ENCODE peak calls at places on chromosome 2, in ten cellular contexts. I is effector memory CD4-positive, alpha-beta T cell; R is left lung; V is PC-3; Y is body of pancreas; Z is IMR-90; H is upper lobe of right lung; J is astrocyte; K is SK-N-MC; U is psoas muscle. B is an unnamed sample.

GRCh38 chr2:97740590-97741182 is 27.3 kb downstream of the ZAP70 start:
- DNase-seq in Y (peak; percentile 62), V (peak; percentile 49), R (peak; percentile 36), J (no peak), H (peak; percentile 72), U (no peak), Z (peak; percentile 14), K (no peak), I (no peak), B (no peak)

GRCh38 chr2:31204761-31205160 is 12.6 kb downstream of the CAPN14 start:
- DNase-seq in U (no peak), V (no peak), Z (no peak), K (no peak), J (no peak), H (no peak), Y (no peak), R (no peak), I (no peak), B (no peak)

GRCh38 chr2:74760875-74761630 is 72.9 kb upstream of the HK2 start:
- DNase-seq in Z (no peak), U (no peak), H (no peak), Y (no peak), K (no peak), I (no peak), J (no peak), V (no peak), R (peak; percentile 76), B (no peak)

GRCh38 chr2:168552450-168552856 is 96.4 kb downstream of the CERS6 start:
- DNase-seq in U (no peak), I (no peak), K (no peak), R (no peak), V (no peak), J (no peak), Z (no peak), Y (no peak), H (no peak), B (no peak)

GRCh38 chr2:50535971-50536759 is 495.8 kb downstream of the NRXN1 start:
- DNase-seq in J (peak; percentile 14), K (no peak), V (peak; percentile 65), Z (peak; percentile 55), R (no peak), I (no peak), U (no peak), H (no peak), Y (peak; percentile 14), B (no peak)

GRCh38 chr2:144377929-144378328 is 142.0 kb downstream of the ZEB2 start:
- DNase-seq in Z (peak; percentile 65), J (peak; percentile 24), I (no peak), K (no peak), Y (no peak), H (no peak), V (peak; percentile 29), R (no peak), U (no peak), B (no peak)

GRCh38 chr2:23204650-23205049 is 180.3 kb upstream of the KLHL29 start:
- DNase-seq in V (no peak), J (no peak), Y (no peak), H (no peak), Z (no peak), K (no peak), I (no peak), U (no peak), R (no peak), B (no peak)

GRCh38 chr2:61689526-61689925 is 151.4 kb upstream of the XPO1 start:
- DNase-seq in Z (peak; percentile 20), K (no peak), Y (no peak), R (no peak), H (no peak), V (no peak), J (no peak), U (no peak), I (no peak), B (no peak)

GRCh38 chr2:110869472-110870446 is 137.4 kb downstream of the ACOXL start:
- DNase-seq in R (no peak), U (no peak), Z (peak; percentile 18), Y (peak; percentile 19), K (no peak), V (peak; percentile 90), I (no peak), J (peak; percentile 65), H (no peak), B (no peak)

GRCh38 chr2:149090706-149091105 is 52.2 kb downstream of the LYPD6B start:
- DNase-seq in Y (no peak), U (no peak), R (no peak), I (no peak), K (no peak), Z (no peak), J (peak; percentile 27), V (no peak), H (no peak), B (no peak)

GRCh38 chr2:101949304-101949703 is 42.5 kb upstream of the IL1R2 start:
- DNase-seq in Y (no peak), U (no peak), K (no peak), R (no peak), I (no peak), H (no peak), J (no peak), V (peak; percentile 48), Z (no peak), B (no peak)

GRCh38 chr2:75500633-75501032 is 60.1 kb downstream of the EVA1A start:
- DNase-seq in V (peak; percentile 45), R (no peak), Y (no peak), J (peak; percentile 39), H (no peak), K (no peak), U (no peak), Z (peak; percentile 54), I (no peak), B (no peak)

GRCh38 chr2:74333175-74333574 is 10.0 kb downstream of the SLC4A5 start:
- DNase-seq in H (no peak), U (no peak), J (no peak), I (no peak), Y (peak; percentile 23), R (no peak), Z (peak; percentile 31), V (peak; percentile 46), K (peak; percentile 8), B (no peak)

GRCh38 chr2:223688094-223688835 is 86.1 kb upstream of the SCG2 start:
- DNase-seq in H (no peak), U (no peak), K (no peak), R (no peak), J (no peak), Z (no peak), I (no peak), Y (no peak), V (no peak), B (no peak)

GRCh38 chr2:145411493-145411892 is 891.6 kb upstream of the ZEB2 start:
- DNase-seq in J (no peak), Y (no peak), U (no peak), K (no peak), H (no peak), V (no peak), R (no peak), Z (no peak), I (no peak), B (no peak)

GRCh38 chr2:134623796-134624195 is 95.0 kb downstream of the TMEM163 start:
- DNase-seq in I (no peak), U (no peak), J (no peak), Y (no peak), V (no peak), R (no peak), H (no peak), Z (no peak), K (no peak), B (no peak)

GRCh38 chr2:1600191-1601063 is 143.9 kb downstream of the PXDN start:
- DNase-seq in K (no peak), J (no peak), Z (peak; percentile 76), V (peak; percentile 85), H (peak; percentile 53), I (no peak), R (no peak), U (no peak), Y (peak; percentile 4), B (no peak)
- H3K27ac ChIP-seq in K (no peak overlapping the region), J (no peak overlapping the region), Z (peak overlapping the region; percentile 47), V (peak overlapping the region; percentile 83), H (no peak overlapping the region), I (no peak overlapping the region), R (no peak overlapping the region), U (no peak overlapping the region), Y (no peak overlapping the region), B (no peak overlapping the region)

DNA sequence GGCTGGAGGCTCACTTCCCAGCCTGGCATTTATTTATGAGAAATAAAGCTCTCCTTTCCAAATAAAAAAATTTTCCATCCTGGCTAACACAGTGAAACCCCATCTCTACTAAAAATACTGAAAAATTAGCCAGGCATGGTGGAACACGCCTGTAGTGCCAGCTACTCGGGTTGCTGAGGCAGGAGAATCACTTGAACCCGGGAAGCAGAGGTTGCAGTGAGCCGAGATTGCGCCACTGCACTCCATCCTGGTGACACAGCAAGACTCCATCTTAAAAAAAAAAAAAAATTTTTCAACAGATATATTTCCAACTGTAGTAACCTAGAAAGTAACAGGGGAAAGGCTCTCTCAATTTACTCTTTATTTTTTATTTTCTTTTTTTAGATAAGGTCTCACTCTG is 6.1 kb upstream of the PCBP1 start:
- DNase-seq in J (no peak), V (no peak), R (no peak), Y (no peak), K (no peak), H (no peak), U (no peak), I (no peak), Z (no peak), B (no peak)
- H3K27ac ChIP-seq in J (no peak overlapping the region), V (no peak overlapping the region), R (no peak overlapping the region), Y (no peak overlapping the region), K (no peak overlapping the region), H (no peak overlapping the region), U (no peak overlapping the region), I (no peak overlapping the region), Z (no peak overlapping the region), B (no peak overlapping the region)

DNA sequence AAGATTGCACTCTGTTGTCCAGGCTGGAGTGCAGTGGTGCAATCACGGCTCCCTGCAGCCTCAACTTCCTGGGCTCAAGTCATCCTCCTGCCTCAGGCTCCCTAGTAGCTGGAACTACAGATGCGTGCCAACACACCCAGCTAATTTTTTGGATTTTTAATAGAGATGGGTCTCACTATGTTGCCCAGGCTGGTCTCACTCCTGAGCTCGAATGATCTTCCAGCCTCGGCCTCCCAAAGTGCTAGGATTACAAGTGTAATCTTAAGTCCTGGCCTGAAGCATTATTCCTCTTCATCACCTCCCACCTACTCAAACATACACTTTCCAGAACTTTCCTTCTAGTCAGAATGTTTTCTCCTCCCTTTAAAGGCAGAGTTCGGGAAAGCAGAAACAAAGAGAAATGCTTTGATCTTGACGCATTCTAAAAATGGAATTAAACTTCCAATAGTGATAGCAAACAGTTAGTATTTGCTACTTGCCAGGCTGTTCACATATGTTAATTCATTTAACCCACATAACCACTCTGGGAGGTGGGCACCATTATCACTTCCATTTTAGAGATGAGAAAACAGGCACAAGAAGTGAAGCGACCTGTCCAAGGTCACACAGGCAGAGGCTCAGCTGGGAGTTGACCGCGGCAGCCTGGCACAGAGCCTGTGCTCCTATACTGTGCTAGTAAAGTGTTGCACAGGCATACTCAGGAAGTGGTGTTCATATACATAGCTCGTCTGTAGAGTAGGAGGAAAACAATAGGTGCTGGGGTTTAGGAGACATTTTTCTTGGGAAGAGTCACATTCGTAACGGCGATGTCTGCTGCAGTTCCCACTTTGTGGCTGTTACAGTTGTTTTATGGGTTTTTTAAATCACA is 24.6 kb downstream of the TEX44 start:
- DNase-seq in I (no peak), U (no peak), Y (no peak), J (no peak), K (no peak), R (no peak), V (peak; percentile 53), H (no peak), Z (peak; percentile 31), B (no peak)
- H3K27ac ChIP-seq in I (no peak overlapping the region), U (no peak overlapping the region), Y (no peak overlapping the region), J (no peak overlapping the region), K (no peak overlapping the region), R (no peak overlapping the region), V (no peak overlapping the region), H (no peak overlapping the region), Z (no peak overlapping the region), B (no peak overlapping the region)

GRCh38 chr2:200617089-200618050 is 31.6 kb downstream of the AOX1 start:
- DNase-seq in R (no peak), H (no peak), K (no peak), Z (no peak), V (no peak), U (no peak), I (no peak), Y (no peak), J (no peak), B (no peak)
- H3K27ac ChIP-seq in R (peak overlapping the region; percentile 49), H (no peak overlapping the region), K (peak overlapping the region; percentile 99), Z (no peak overlapping the region), V (no peak overlapping the region), U (no peak overlapping the region), I (no peak overlapping the region), Y (no peak overlapping the region), J (no peak overlapping the region), B (peak overlapping the region; percentile 45)

B was measured in right lobe of liver.